ENCODE peak calls at places on chromosomes 2 and 18, in nine cellular contexts. N is Panc1; J is CD4-positive, alpha-beta memory T cell; S is colonic mucosa; H is brain microvascular endothelial cell; C is aorta; Q is right lobe of liver; U is AG04450; E is testis. L is an unnamed sample. For H3K27me3, the result is how much of the 10 kb centered on the place peaks cover.

GRCh38 chr2:159138642-159139182 is 147.8 kb downstream of the WDSUB1 start:
- DNase-seq in S (no peak), U (no peak), Q (no peak), N (no peak), J (no peak), C (no peak), E (no peak), H (no peak), L (no peak)

GRCh38 chr2:28506112-28506511 is 10.3 kb downstream of the PLB1 start:
- DNase-seq in E (no peak), J (no peak), N (no peak), C (no peak), U (no peak), Q (no peak), S (no peak), H (no peak), L (no peak)

GRCh38 chr18:70490008-70490933 is 201.4 kb downstream of the SOCS6 start:
- DNase-seq in J (peak), N (peak), S (peak), C (no peak), Q (no peak), U (no peak), H (peak), E (peak), L (peak)

GRCh38 chr2:127358044-127358443 is 29.7 kb downstream of the MAP3K2 start:
- DNase-seq in C (no peak), J (no peak), H (no peak), E (no peak), N (no peak), U (no peak), S (no peak), Q (no peak), L (no peak)

GRCh38 chr2:37775908-37776250 is 104.4 kb upstream of the CDC42EP3 start:
- DNase-seq in J (no peak), Q (no peak), S (no peak), C (no peak), H (peak), N (no peak), E (peak), U (no peak), L (peak)

GRCh38 chr2:174675615-174676014 is 78.0 kb upstream of the WIPF1 start:
- DNase-seq in S (no peak), E (no peak), U (no peak), C (no peak), J (peak), N (no peak), Q (no peak), H (no peak), L (no peak)

GRCh38 chr18:45856526-45856925 is 31.1 kb downstream of the SIGLEC15 start:
- DNase-seq in J (no peak), N (no peak), S (no peak), U (peak), E (no peak), Q (no peak), C (no peak), H (peak), L (no peak)

GRCh38 chr2:181465686-181466375 is 8.6 kb downstream of the ITGA4 start:
- DNase-seq in E (no peak), S (no peak), J (no peak), Q (no peak), U (no peak), H (peak), N (no peak), C (no peak), L (no peak)

GRCh38 chr2:148989882-148990493 is 48.5 kb upstream of the LYPD6B start:
- DNase-seq in H (peak), J (peak), S (peak), C (no peak), N (peak), U (peak), Q (no peak), E (peak), L (no peak)

GRCh38 chr18:9683418-9684396 is 24.4 kb upstream of the RAB31 start:
- DNase-seq in U (no peak), N (no peak), E (peak), S (no peak), H (peak), Q (no peak), J (no peak), C (peak), L (peak)

GRCh38 chr18:68840554-68841263 is 42.8 kb downstream of the CCDC102B start:
- DNase-seq in C (peak), N (peak), Q (no peak), H (peak), S (no peak), U (peak), J (no peak), E (no peak), L (no peak)

GRCh38 chr18:77305676-77306075 is 56.0 kb downstream of the GALR1 start:
- DNase-seq in E (no peak), Q (no peak), N (no peak), C (no peak), S (no peak), H (no peak), J (no peak), U (no peak), L (no peak)

GRCh38 chr18:70380915-70381896 is 92.4 kb downstream of the SOCS6 start:
- DNase-seq in E (peak), Q (no peak), N (no peak), H (no peak), S (peak), U (no peak), C (no peak), J (no peak), L (peak)

GRCh38 chr18:24704921-24705620 is 244.6 kb downstream of the HRH4 start:
- DNase-seq in U (peak), Q (no peak), N (no peak), S (no peak), J (no peak), H (no peak), E (no peak), C (no peak), L (peak)

GRCh38 chr18:11759456-11759855 is 70.4 kb downstream of the GNAL start:
- DNase-seq in H (no peak), U (no peak), S (no peak), E (no peak), J (no peak), C (no peak), N (no peak), Q (no peak), L (no peak)

GRCh38 chr18:37449618-37450017 is 116.0 kb downstream of the CELF4 start:
- DNase-seq in U (no peak), J (no peak), N (no peak), H (no peak), S (no peak), E (no peak), Q (no peak), C (no peak), L (no peak)

GRCh38 chr18:68662779-68663178 is 52.1 kb downstream of the TMX3 start:
- DNase-seq in S (no peak), C (no peak), H (peak), U (no peak), E (no peak), Q (no peak), N (no peak), J (no peak), L (no peak)

DNA sequence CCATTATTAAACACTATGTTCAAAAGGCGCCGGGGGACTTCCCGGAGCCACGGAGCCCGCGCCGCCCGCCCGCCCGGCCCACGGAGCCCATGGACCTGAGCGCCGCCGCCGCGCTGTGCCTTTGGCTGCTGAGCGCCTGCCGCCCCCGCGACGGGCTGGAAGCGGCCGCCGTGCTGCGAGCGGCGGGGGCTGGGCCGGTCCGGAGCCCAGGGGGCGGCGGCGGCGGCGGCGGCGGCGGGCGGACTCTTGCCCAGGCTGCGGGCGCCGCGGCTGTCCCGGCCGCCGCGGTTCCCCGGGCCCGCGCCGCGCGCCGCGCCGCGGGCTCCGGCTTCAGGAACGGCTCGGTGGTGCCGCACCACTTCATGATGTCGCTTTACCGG is 197 bp downstream of the GDF7 start:
- DNase-seq in S (no peak), U (no peak), H (no peak), N (no peak), J (no peak), E (no peak), C (no peak), Q (no peak), L (no peak)
- H3K27me3 ChIP-seq in S (half or more), U (half or more), H (half or more), N (under half), J (under half), E (under half), C (under half), Q (under half), L (under half)

GRCh38 chr2:143936758-143937562 is 583.0 kb downstream of the ZEB2 start:
- DNase-seq in U (no peak), C (peak), S (no peak), H (no peak), J (no peak), N (no peak), Q (peak), E (peak), L (peak)

GRCh38 chr2:143940720-143941119 is 579.2 kb downstream of the ZEB2 start:
- DNase-seq in J (no peak), N (no peak), E (no peak), C (no peak), U (no peak), Q (no peak), S (no peak), H (no peak), L (no peak)

GRCh38 chr2:143934913-143935310 is 585.0 kb downstream of the ZEB2 start:
- DNase-seq in S (no peak), N (no peak), Q (no peak), U (no peak), E (no peak), C (no peak), H (no peak), J (no peak), L (no peak)

GRCh38 chr2:143939976-143940375 is 579.9 kb downstream of the ZEB2 start:
- DNase-seq in H (no peak), U (no peak), N (no peak), C (no peak), E (peak), S (no peak), J (no peak), Q (no peak), L (no peak)

GRCh38 chr2:143937563-143938346 is 582.2 kb downstream of the ZEB2 start:
- DNase-seq in J (no peak), H (no peak), Q (no peak), U (no peak), C (no peak), S (no peak), N (no peak), E (peak), L (peak)
- H3K27me3 ChIP-seq in J (under half), H (under half), Q (under half), U (under half), C (under half), S (under half), N (under half), E (under half), L (under half)

GRCh38 chr2:34115076-34115475 is 516.0 kb upstream of the FAM98A start:
- DNase-seq in S (no peak), J (no peak), Q (no peak), E (no peak), H (no peak), C (no peak), N (no peak), U (no peak), L (no peak)
- H3K27me3 ChIP-seq in S (under half), J (under half), Q (under half), E (under half), H (under half), C (under half), N (under half), U (under half), L (under half)

GRCh38 chr2:70772486-70773155 is 4.6 kb upstream of the ADD2 start:
- DNase-seq in N (no peak), S (no peak), E (no peak), U (no peak), Q (no peak), H (no peak), J (no peak), C (no peak), L (no peak)
- H3K27me3 ChIP-seq in N (under half), S (under half), E (under half), U (under half), Q (under half), H (under half), J (under half), C (under half), L (under half)

GRCh38 chr2:8496079-8496478 is 185.8 kb upstream of the ID2 start:
- DNase-seq in H (no peak), J (no peak), S (peak), Q (no peak), E (no peak), U (no peak), C (no peak), N (no peak), L (no peak)

GRCh38 chr2:8494589-8494988 is 187.3 kb upstream of the ID2 start:
- DNase-seq in H (no peak), S (peak), C (peak), U (no peak), Q (no peak), E (no peak), J (no peak), N (no peak), L (peak)

GRCh38 chr2:8495189-8495855 is 186.5 kb upstream of the ID2 start:
- DNase-seq in S (no peak), J (no peak), H (no peak), U (no peak), E (no peak), N (no peak), C (no peak), Q (no peak), L (no peak)

GRCh38 chr2:8494151-8494550 is 187.7 kb upstream of the ID2 start:
- DNase-seq in Q (no peak), H (no peak), N (no peak), E (no peak), S (no peak), U (no peak), J (no peak), C (no peak), L (no peak)

GRCh38 chr2:8496617-8497016 is 185.2 kb upstream of the ID2 start:
- DNase-seq in H (no peak), Q (no peak), N (no peak), U (no peak), S (peak), J (no peak), E (no peak), C (no peak), L (peak)
- H3K27me3 ChIP-seq in H (under half), Q (under half), N (under half), U (under half), S (under half), J (under half), E (under half), C (under half), L (under half)

GRCh38 chr2:100006516-100006915 is 135.9 kb downstream of the AFF3 start:
- DNase-seq in U (no peak), Q (no peak), J (no peak), N (no peak), S (no peak), C (no peak), E (no peak), H (no peak), L (no peak)

GRCh38 chr2:100012575-100012974 is 129.8 kb downstream of the AFF3 start:
- DNase-seq in C (no peak), S (no peak), H (no peak), N (no peak), J (no peak), Q (no peak), E (no peak), U (no peak), L (no peak)

GRCh38 chr2:100011272-100011711 is 131.1 kb downstream of the AFF3 start:
- DNase-seq in H (peak), N (no peak), U (peak), Q (no peak), J (no peak), E (no peak), S (no peak), C (no peak), L (no peak)

GRCh38 chr2:100008960-100009359 is 133.4 kb downstream of the AFF3 start:
- DNase-seq in U (no peak), N (no peak), C (no peak), H (no peak), E (no peak), S (no peak), J (no peak), Q (no peak), L (no peak)

DNA sequence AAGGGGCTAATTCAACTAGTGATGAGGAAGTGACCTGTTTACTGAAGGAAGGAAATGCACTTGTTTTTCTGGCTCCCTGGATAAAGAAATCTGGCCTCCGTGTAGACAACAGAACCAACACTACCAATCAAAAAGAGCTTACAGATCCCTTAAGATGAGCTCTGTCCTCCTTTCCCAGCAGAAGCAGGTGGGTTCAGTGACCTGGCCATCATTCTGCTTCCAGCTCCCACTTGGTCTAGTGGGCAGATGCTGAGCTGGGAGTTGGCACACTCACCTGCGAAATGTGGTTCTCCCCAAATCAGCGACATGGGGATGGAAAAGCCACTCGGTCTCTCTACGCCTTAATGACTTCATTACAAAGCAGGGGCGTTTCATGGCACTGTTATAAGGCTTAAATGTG is 132.6 kb downstream of the AFF3 start:
- DNase-seq in Q (no peak), S (no peak), J (no peak), H (no peak), U (no peak), E (no peak), N (no peak), C (no peak), L (no peak)
- H3K27me3 ChIP-seq in Q (under half), S (under half), J (under half), H (under half), U (under half), E (under half), N (under half), C (under half), L (under half)